ENCODE peak calls at places on chromosome 11, in nine cellular contexts. J is right atrium auricular region; E is midbrain; V is COR-L47; Z is NAMALWA; K is erythroblast; P is AG20443; A is activated CD4-positive, alpha-beta T cell treated with anti-CD3 and anti-CD28 coated beads for 36 hours; S is SJSA1. B is an unnamed sample.

GRCh38 chr11:130611791-130612251 is 163.4 kb downstream of the ADAMTS15 start:
- DNase-seq in J (no peak), E (no peak), V (no peak), Z (no peak), K (no peak), P (peak), A (no peak), S (no peak), B (peak)

GRCh38 chr11:96413408-96413807 is 23.6 kb downstream of the JRKL start:
- DNase-seq in J (no peak), E (no peak), V (no peak), Z (no peak), K (no peak), P (no peak), A (no peak), S (no peak), B (no peak)

GRCh38 chr11:131624526-131624925 is 254.1 kb downstream of the NTM start:
- DNase-seq in J (peak), E (no peak), V (no peak), Z (no peak), K (no peak), P (peak), A (no peak), S (no peak), B (no peak)

GRCh38 chr11:45181595-45182550 is 35.4 kb downstream of the PRDM11 start:
- DNase-seq in J (no peak), E (no peak), V (no peak), Z (no peak), K (peak), P (no peak), A (no peak), S (no peak), B (no peak)

GRCh38 chr11:115324569-115325432 is 179.4 kb downstream of the CADM1 start:
- DNase-seq in J (no peak), E (peak), V (peak), Z (peak), K (peak), P (peak), A (peak), S (no peak), B (no peak)

GRCh38 chr11:57903441-57904123 is 120.1 kb upstream of the OR9Q1 start:
- DNase-seq in J (no peak), E (no peak), V (peak), Z (no peak), K (peak), P (no peak), A (peak), S (peak), B (no peak)

GRCh38 chr11:124577664-124578427 is 8.0 kb downstream of the OR8A1 start:
- DNase-seq in J (no peak), E (no peak), V (no peak), Z (no peak), K (no peak), P (no peak), A (no peak), S (no peak), B (no peak)

GRCh38 chr11:91173701-91174100 is 950.9 kb upstream of the CHORDC1 start:
- DNase-seq in J (no peak), E (no peak), V (no peak), Z (no peak), K (no peak), P (no peak), A (no peak), S (no peak), B (no peak)

B was measured in HS-27A.